ENCODE peak calls at places on chromosome 15, in ten cellular contexts. E is ureter; T is LoVo; Q is COR-L47; M is heart left ventricle; X is stimulated activated CD4-positive, alpha-beta T cell treated with anti-CD3 and anti-CD28 coated beads, Interleukin-4, amount 100 ng/mL, for 48 hours; H is activated gamma-delta T cell treated with anti-CD3 and anti-CD28 coated beads, Interleukin-2, amount 50 U/mL, for 16 hours; Y is NCI-H1105; Z is tibial artery; W is activated CD4-positive, alpha-beta T cell treated with anti-CD3 and anti-CD28 coated beads, Interleukin-2, amount 50 U/mL, for 1 hour. J is an unnamed sample.

GRCh38 chr15:78726870-78727551 is 84.3 kb downstream of the ADAMTS7 start:
- DNase-seq in W (no peak), Y (no peak), Z (no peak), H (no peak), E (no peak), T (peak), X (no peak), Q (no peak), M (no peak), J (peak)

GRCh38 chr15:89401636-89402252 is 67.1 kb upstream of the POLG start:
- DNase-seq in X (no peak), M (no peak), Z (no peak), W (no peak), Y (no peak), T (no peak), Q (no peak), H (no peak), E (no peak), J (no peak)

GRCh38 chr15:31525988-31526665 is 199.5 kb downstream of the KLF13 start:
- DNase-seq in Y (no peak), Z (no peak), Q (no peak), X (no peak), T (no peak), W (no peak), E (no peak), H (no peak), M (no peak), J (no peak)

GRCh38 chr15:57591237-57591821 is 375 bp upstream of the MYZAP start:
- DNase-seq in M (no peak), Z (no peak), Q (no peak), H (no peak), W (no peak), E (no peak), X (no peak), Y (no peak), T (no peak), J (no peak)

GRCh38 chr15:42729409-42729808 is 7.5 kb downstream of the CDAN1 start:
- DNase-seq in X (no peak), Y (no peak), E (no peak), Q (no peak), W (no peak), T (no peak), M (no peak), H (no peak), Z (no peak), J (no peak)

GRCh38 chr15:96838088-96838487 is 507.6 kb downstream of the NR2F2 start:
- DNase-seq in X (no peak), Z (no peak), E (no peak), W (no peak), H (no peak), T (no peak), M (no peak), Y (no peak), Q (no peak), J (no peak)

GRCh38 chr15:50819344-50819743 is 53.8 kb upstream of the SPPL2A start:
- DNase-seq in M (no peak), Y (no peak), W (no peak), H (no peak), T (no peak), Z (no peak), Q (no peak), E (no peak), X (no peak), J (no peak)

GRCh38 chr15:71469393-71469792 is 341.0 kb upstream of the NR2E3 start:
- DNase-seq in E (no peak), M (no peak), W (no peak), X (no peak), T (no peak), H (no peak), Z (no peak), Y (no peak), Q (no peak), J (no peak)

GRCh38 chr15:22861151-22861550 is 22.7 kb downstream of the NIPA2 start:
- DNase-seq in X (no peak), Z (no peak), E (no peak), Q (no peak), H (no peak), M (no peak), W (no peak), T (no peak), Y (no peak), J (no peak)

GRCh38 chr15:56468271-56468912 is 3.5 kb upstream of the MNS1 start:
- DNase-seq in Z (no peak), T (peak), M (no peak), Y (no peak), W (no peak), Q (no peak), X (no peak), E (no peak), H (no peak), J (no peak)

GRCh38 chr15:96327155-96327741 is 3.3 kb upstream of the NR2F2 start:
- DNase-seq in T (peak), Q (peak), H (no peak), E (no peak), W (no peak), M (no peak), Y (peak), X (no peak), Z (no peak), J (no peak)

GRCh38 chr15:37291920-37292319 is 191.6 kb upstream of the MEIS2 start:
- DNase-seq in X (no peak), T (no peak), W (no peak), Y (no peak), M (no peak), H (no peak), E (no peak), Z (no peak), Q (no peak), J (no peak)

GRCh38 chr15:73560501-73561117 is 72.6 kb downstream of the NPTN start:
- DNase-seq in W (no peak), Z (no peak), E (no peak), T (peak), H (no peak), Y (peak), M (no peak), X (no peak), Q (peak), J (no peak)

GRCh38 chr15:58469432-58470353 is 37.9 kb downstream of the LIPC start:
- DNase-seq in M (no peak), T (peak), Z (no peak), Y (no peak), Q (no peak), W (no peak), X (no peak), E (no peak), H (no peak), J (no peak)

GRCh38 chr15:77475898-77476297 is 55.2 kb downstream of the HMG20A start:
- DNase-seq in H (no peak), X (no peak), Q (no peak), Y (no peak), E (no peak), M (no peak), W (no peak), T (no peak), Z (no peak), J (no peak)

GRCh38 chr15:60787737-60788513 is 309.0 kb upstream of the ICE2 start:
- DNase-seq in Y (no peak), Q (no peak), E (no peak), M (no peak), T (no peak), X (no peak), W (peak), Z (no peak), H (no peak), J (no peak)

GRCh38 chr15:34233614-34234013 is 8.8 kb downstream of the EMC4 start:
- DNase-seq in Q (no peak), E (no peak), X (no peak), W (no peak), T (no peak), H (no peak), Y (no peak), Z (no peak), M (no peak), J (no peak)

GRCh38 chr15:67771201-67771600 is 54.1 kb upstream of the SKOR1 start:
- DNase-seq in T (no peak), E (no peak), W (no peak), Q (no peak), H (no peak), Y (no peak), M (no peak), Z (no peak), X (no peak), J (no peak)

GRCh38 chr15:100703671-100704070 is 101.3 kb downstream of the ASB7 start:
- DNase-seq in H (no peak), W (no peak), M (no peak), E (no peak), Z (no peak), X (no peak), Y (no peak), Q (no peak), T (no peak), J (no peak)

GRCh38 chr15:75140080-75140879 is 61.4 kb upstream of the C15orf39 start:
- DNase-seq in M (no peak), Q (no peak), H (no peak), Y (no peak), W (no peak), E (no peak), Z (no peak), T (no peak), X (no peak), J (no peak)

GRCh38 chr15:77940548-77940947 is 137.0 kb downstream of the TBC1D2B start:
- DNase-seq in Z (no peak), T (no peak), W (no peak), M (no peak), Q (no peak), X (no peak), E (no peak), H (no peak), Y (no peak), J (no peak)

GRCh38 chr15:101026686-101027272 is 107.6 kb downstream of the LRRK1 start:
- DNase-seq in X (no peak), Z (peak), M (peak), Q (no peak), T (no peak), W (no peak), Y (no peak), E (peak), H (no peak), J (no peak)

GRCh38 chr15:80611543-80612080 is 83.5 kb upstream of the ABHD17C start:
- DNase-seq in T (no peak), H (no peak), Y (no peak), W (no peak), E (no peak), X (no peak), M (no peak), Q (no peak), Z (no peak), J (no peak)

GRCh38 chr15:74311734-74312444 is 55.6 kb downstream of the CYP11A1 start:
- DNase-seq in X (no peak), Q (peak), Y (no peak), M (no peak), W (no peak), T (peak), H (no peak), Z (no peak), E (no peak), J (no peak)

GRCh38 chr15:101320501-101321052 is 25.5 kb upstream of the SNRPA1 start:
- DNase-seq in E (peak), Y (no peak), W (peak), Q (no peak), T (no peak), Z (no peak), H (peak), X (peak), M (peak), J (peak)

GRCh38 chr15:62440310-62440709 is 275.2 kb upstream of the C2CD4B start:
- DNase-seq in X (no peak), Z (no peak), Q (no peak), T (no peak), H (no peak), M (no peak), Y (no peak), E (no peak), W (no peak), J (no peak)

GRCh38 chr15:49196856-49197255 is 26.8 kb downstream of the GALK2 start:
- DNase-seq in H (no peak), M (no peak), Z (no peak), Q (no peak), W (no peak), E (no peak), X (no peak), Y (no peak), T (no peak), J (no peak)

GRCh38 chr15:90845201-90845949 is 23.0 kb upstream of the FURIN start:
- DNase-seq in Z (no peak), M (no peak), Q (no peak), X (peak), W (no peak), Y (no peak), T (peak), H (no peak), E (no peak), J (no peak)

GRCh38 chr15:91278956-91279355 is 178.9 kb downstream of the SV2B start:
- DNase-seq in Q (no peak), Z (no peak), X (no peak), M (no peak), W (no peak), E (no peak), H (no peak), T (no peak), Y (no peak), J (no peak)

GRCh38 chr15:45121706-45122417 is 7.7 kb downstream of the DUOXA2 start:
- DNase-seq in W (no peak), T (peak), X (no peak), M (no peak), Q (no peak), Z (no peak), H (no peak), E (no peak), Y (no peak), J (no peak)